ENCODE peak calls at places on chromosomes 3 and 15, in eight cellular contexts. B, K, W, V, F, R, X and O are unnamed samples.

GRCh38 chr15:68691667-68692066 is 112.9 kb downstream of the CORO2B start:
- DNase-seq in B (peak), K (no peak), W (no peak), V (no peak), F (no peak), R (no peak), X (no peak), O (peak)

GRCh38 chr3:142315083-142315482 is 89.7 kb upstream of the GK5 start:
- DNase-seq in B (peak), K (peak), W (no peak), V (peak), F (no peak), R (no peak), X (no peak), O (no peak)

GRCh38 chr3:72633534-72633933 is 214.7 kb downstream of the SHQ1 start:
- DNase-seq in B (no peak), K (no peak), W (no peak), V (no peak), F (no peak), R (no peak), X (no peak), O (no peak)

GRCh38 chr3:88059380-88060160 is 515 bp downstream of the ZNF654 start:
- DNase-seq in B (peak), K (peak), W (no peak), V (peak), F (no peak), R (peak), X (peak), O (no peak)

GRCh38 chr3:8443829-8444791 is 57.5 kb upstream of the LMCD1 start:
- DNase-seq in B (peak), K (peak), W (no peak), V (peak), F (peak), R (peak), X (no peak), O (peak)

GRCh38 chr15:71335591-71335990 is 220.3 kb downstream of the THSD4 start:
- DNase-seq in B (no peak), K (no peak), W (no peak), V (no peak), F (no peak), R (no peak), X (no peak), O (no peak)

GRCh38 chr15:70505971-70506887 is 257.1 kb downstream of the UACA start:
- DNase-seq in B (peak), K (peak), W (no peak), V (no peak), F (no peak), R (no peak), X (no peak), O (no peak)

GRCh38 chr3:54211097-54211496 is 88.7 kb downstream of the CACNA2D3 start:
- DNase-seq in B (no peak), K (no peak), W (no peak), V (no peak), F (no peak), R (no peak), X (no peak), O (no peak)

GRCh38 chr15:66078196-66078928 is 175.2 kb downstream of the MEGF11 start:
- DNase-seq in B (no peak), K (peak), W (no peak), V (no peak), F (no peak), R (no peak), X (no peak), O (no peak)

DNA sequence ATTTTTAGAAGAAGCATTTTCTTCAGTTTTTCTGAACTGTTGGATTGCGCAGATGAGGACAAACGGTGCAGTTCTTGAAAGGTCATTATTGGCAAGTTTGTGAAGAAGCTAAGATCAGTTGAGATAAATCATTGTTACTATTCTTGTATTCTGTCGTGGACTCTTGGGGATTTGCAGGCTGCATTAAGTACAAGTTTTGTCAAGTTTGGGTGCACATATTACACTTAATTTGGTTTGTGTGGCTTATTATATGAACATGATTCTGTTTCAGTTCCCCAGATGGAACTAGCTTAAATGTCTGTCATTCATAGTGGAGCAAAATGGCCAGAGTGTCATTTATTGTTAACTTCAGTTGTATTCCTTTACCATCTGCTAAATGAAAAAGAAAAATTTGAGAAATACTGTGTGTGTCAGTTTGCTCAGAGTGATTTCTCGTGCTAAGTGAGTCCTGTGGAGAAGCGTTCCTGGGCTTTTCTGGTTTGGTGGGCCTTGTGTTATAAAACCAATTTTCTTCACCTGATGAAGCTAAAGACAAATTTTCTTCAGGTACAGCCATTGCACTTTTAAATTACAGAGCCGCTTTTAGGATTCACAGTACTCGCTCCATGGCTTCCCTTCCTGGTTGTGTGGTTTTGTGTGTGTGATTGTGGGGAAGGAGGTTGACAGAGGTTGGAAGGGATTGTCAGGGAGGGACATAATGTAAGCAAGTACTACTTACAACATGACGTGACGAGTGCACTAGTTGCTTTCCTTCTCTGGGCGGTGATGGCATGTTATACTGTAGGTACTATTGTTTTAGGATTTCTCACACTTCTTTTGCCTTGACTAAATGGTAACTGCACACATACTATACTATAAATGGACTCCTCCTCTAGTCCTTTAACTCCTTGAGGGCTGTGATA is 1.7 kb downstream of the AKAP13 start:
- DNase-seq in B (peak), K (no peak), W (peak), V (peak), F (no peak), R (no peak), X (no peak), O (peak)
- H3K4me3 ChIP-seq in B (peak), K (peak), W (peak), V (peak), F (peak), R (peak), X (peak), O (peak)

GRCh38 chr15:89829616-89830440 is 15.2 kb upstream of the ANPEP start:
- DNase-seq in B (peak), K (no peak), W (no peak), V (no peak), F (no peak), R (no peak), X (no peak), O (no peak)

GRCh38 chr15:89827821-89828220 is 13.2 kb upstream of the ANPEP start:
- DNase-seq in B (no peak), K (no peak), W (no peak), V (no peak), F (no peak), R (no peak), X (no peak), O (no peak)

GRCh38 chr15:89826671-89827655 is 12.3 kb upstream of the ANPEP start:
- DNase-seq in B (no peak), K (no peak), W (no peak), V (no peak), F (no peak), R (no peak), X (no peak), O (no peak)

GRCh38 chr15:89829161-89829560 is 14.5 kb upstream of the ANPEP start:
- DNase-seq in B (no peak), K (no peak), W (no peak), V (no peak), F (no peak), R (no peak), X (no peak), O (no peak)

DNA sequence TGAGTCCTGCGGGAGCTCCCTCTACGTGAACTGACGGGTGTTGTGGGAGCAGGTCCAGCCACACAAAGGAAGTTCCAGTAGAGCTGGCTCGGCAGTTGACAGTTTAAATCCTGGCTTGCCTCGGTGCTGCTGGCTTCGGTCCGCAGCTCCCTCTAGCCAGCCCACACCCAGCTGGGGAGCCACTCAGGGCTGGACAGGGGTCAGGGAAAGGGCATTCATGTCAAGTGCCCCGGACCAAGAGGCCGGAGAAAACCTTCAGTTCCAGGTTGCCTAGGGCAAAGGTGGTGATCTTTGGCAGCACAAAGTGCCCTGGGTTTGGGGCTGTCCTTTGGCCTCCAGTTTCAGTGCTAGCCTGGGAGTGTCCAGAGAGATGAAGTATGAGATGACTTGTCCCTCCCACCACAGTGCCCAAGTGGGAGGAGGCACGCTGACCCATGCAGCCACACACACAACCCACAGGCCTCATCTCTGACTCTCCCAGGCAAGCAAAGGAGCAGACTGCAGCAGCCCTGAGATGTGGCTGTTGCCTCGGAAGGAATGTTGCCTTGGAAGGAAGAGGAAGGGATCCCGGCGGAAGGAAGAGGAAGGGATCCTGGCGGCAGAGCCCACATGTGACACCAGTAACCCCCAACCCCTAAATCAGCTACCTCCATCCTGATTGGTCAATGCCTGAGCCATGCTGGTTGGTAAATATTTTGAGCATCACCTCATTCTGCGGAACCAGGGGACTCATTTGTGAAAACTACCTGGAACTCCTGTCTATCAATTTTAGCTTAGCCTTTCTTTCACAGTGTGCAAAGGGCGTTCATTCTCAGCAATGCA is 13.9 kb upstream of the ANPEP start:
- DNase-seq in B (no peak), K (peak), W (no peak), V (peak), F (no peak), R (peak), X (no peak), O (no peak)
- TF ChIP-seq EZH2phosphoT487 in B (no peak), K (no peak), W (no peak), V (no peak), F (no peak), R (no peak), X (no peak), O (no peak)

GRCh38 chr3:152620395-152620794 is 214.5 kb upstream of the P2RY1 start:
- DNase-seq in B (no peak), K (no peak), W (no peak), V (no peak), F (no peak), R (no peak), X (no peak), O (no peak)
- H3K27ac ChIP-seq in B (no peak), K (no peak), W (no peak), V (no peak), F (no peak), R (no peak), X (no peak), O (no peak)

DNA sequence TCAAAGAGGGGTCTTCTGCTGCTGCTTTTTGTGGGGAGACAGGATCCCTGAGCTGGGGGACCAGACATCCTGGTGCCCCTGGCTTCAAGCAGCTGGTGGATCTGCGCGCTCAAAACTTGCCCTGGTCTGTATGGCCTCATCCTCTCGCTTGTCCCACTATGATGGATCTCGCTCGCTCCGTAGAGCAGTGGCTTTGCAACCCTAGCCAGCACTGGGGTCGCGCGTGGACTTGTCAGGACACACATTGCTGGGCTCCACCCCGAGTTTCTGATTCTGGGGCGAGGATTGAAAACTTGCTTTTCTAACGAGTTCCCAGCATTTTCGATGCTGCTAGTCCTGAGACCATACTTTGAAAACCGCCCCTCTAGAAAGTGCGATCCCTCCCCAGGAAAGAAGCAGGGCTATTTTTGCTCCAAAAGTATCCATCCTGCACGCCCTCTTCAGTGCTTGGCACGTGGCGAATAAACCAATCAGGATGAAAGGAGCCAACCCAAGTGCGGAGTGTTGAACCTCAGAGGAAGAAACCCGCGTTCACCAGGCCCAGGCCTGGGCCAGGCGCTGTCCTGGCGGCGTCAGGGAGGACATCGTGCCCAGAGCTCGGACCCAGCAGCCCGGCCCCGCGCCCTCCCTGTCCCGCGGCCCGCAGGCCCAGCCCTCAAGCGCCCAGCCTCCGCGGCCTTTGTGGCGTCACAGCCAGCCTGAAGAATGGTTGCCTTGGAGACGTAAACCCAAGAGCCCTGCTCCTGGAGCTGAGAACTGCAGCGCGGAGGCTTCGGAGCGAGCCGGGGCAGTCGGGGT is at the start of gene CFAP100:
- DNase-seq in B (no peak), K (peak), W (no peak), V (peak), F (no peak), R (peak), X (no peak), O (peak)
- H3K4me3 ChIP-seq in B (no peak), K (peak), W (no peak), V (peak), F (no peak), R (peak), X (no peak), O (no peak)

DNA sequence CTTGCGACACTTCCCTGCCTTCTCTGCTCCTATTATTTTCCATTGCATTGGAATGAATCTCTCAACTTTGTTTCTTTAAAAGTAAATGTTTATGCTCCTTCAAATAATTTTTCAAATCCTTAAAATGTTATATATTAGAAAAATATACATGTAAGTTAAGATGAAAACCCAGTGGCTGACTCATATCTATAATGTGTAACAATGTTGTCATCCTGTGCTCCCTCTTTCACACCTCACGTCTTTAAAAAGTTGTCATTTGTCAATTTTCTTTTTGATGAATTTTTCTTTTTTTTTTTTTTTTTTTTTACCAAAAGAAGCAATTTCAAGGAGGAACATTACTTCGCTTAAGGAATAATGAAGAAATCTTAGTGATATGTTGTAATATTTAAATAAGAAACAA is 3.7 kb downstream of the RBMS3 start:
- DNase-seq in B (no peak), K (no peak), W (no peak), V (peak), F (no peak), R (no peak), X (no peak), O (no peak)
- TF ChIP-seq EZH2phosphoT487 in B (no peak), K (no peak), W (no peak), V (no peak), F (no peak), R (no peak), X (no peak), O (no peak)

DNA sequence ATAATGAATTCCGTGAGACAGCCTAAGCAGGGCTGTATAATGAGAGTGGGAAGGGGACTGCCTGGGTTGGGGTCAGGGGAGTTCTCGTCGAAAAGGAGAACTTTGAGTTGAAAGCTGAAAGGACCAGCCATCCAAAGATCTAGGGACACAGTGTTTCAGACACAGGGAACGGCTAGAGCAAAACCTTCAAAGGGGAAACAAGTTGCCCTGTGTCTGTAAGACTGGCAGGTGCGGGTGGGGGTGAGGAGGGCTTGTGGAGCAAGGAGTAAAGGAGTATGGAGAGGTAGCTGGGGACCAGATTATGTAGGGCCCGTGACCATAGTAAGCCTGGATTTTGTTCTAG is 1.3 kb upstream of the SRP14 start:
- DNase-seq in B (no peak), K (no peak), W (no peak), V (no peak), F (no peak), R (no peak), X (no peak), O (no peak)
- H3K27ac ChIP-seq in B (no peak), K (peak), W (no peak), V (no peak), F (no peak), R (no peak), X (no peak), O (peak)

GRCh38 chr15:31344824-31345605 is 18.4 kb downstream of the KLF13 start:
- DNase-seq in B (no peak), K (no peak), W (peak), V (peak), F (no peak), R (no peak), X (peak), O (no peak)
- H3K4me3 ChIP-seq in B (no peak), K (no peak), W (peak), V (no peak), F (no peak), R (no peak), X (peak), O (no peak)

DNA sequence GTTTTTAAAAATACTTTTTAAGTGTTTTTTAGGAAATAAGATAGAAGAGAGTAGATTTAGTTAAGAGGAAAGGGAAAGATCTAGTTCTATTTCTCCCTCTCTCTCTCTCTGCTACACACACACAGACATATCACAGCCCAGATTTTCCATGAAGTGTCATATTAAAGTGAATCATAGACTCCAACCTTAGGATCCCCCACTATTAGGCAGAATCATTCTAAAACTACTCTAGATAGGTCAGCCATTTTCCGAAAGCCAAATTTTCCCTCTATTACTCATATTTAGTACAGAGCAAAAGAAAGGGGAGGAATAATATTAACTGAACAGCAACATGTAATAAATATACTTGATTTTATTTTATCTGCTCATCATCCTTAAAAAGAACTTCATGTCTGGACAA is 45.2 kb upstream of the RSL24D1 start:
- DNase-seq in B (no peak), K (no peak), W (no peak), V (peak), F (no peak), R (no peak), X (no peak), O (no peak)
- TF ChIP-seq EZH2phosphoT487 in B (no peak), K (no peak), W (no peak), V (no peak), F (no peak), R (no peak), X (no peak), O (no peak)

GRCh38 chr3:49928511-49929017 is 1.0 kb downstream of the MON1A start:
- DNase-seq in B (no peak), K (no peak), W (no peak), V (peak), F (no peak), R (no peak), X (no peak), O (no peak)

GRCh38 chr3:49927798-49928197 is 1.8 kb downstream of the MON1A start:
- DNase-seq in B (no peak), K (no peak), W (no peak), V (no peak), F (no peak), R (no peak), X (no peak), O (no peak)

GRCh38 chr3:49929333-49930240 is at the start of gene MON1A:
- DNase-seq in B (peak), K (peak), W (peak), V (peak), F (peak), R (peak), X (peak), O (peak)

GRCh38 chr3:49930241-49930690 is 655 bp upstream of the MON1A start:
- DNase-seq in B (no peak), K (peak), W (no peak), V (peak), F (no peak), R (no peak), X (no peak), O (no peak)

DNA sequence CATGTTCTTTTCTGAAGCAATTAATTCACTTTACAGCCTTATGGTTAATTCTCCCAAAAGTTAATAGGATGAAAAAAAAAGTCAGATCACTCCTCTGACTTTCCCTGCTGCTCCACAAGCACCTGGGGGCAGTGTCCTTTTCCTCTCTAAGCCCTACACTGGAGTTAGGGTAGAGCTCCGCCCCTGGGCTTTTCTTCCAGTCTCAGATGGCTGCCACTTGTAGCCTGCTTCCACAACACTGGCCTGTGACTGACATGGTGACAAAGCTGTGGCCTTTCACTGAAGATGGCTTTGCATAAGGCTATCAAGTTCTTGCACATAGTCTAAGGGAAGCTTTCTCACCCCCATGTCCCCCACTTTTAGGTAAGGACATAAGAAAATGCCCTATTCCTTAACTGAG is 1.3 kb upstream of the MON1A start:
- DNase-seq in B (peak), K (peak), W (peak), V (no peak), F (peak), R (peak), X (peak), O (peak)
- H3K27ac ChIP-seq in B (no peak), K (peak), W (peak), V (no peak), F (no peak), R (no peak), X (peak), O (peak)